ENCODE peak calls at places on chromosome 21, in ten cellular contexts. G is K562, T is tibial artery, U is transverse colon, B is mucosa of descending colon, R is GM23248, D is adrenal gland, N is cardiac muscle cell, Z is lower lobe of right lung, I is colonic mucosa. X is an unnamed sample. For H3K9me3 and H3K36me3, the result is how much of the 10 kb centered on the place peaks cover.

GRCh38 chr21:38355992-38356781 is 99.4 kb downstream of the KCNJ15 start:
- DNase-seq in U (peak), N (peak), T (peak), I (peak), R (peak), Z (peak), D (peak), G (peak), B (peak), X (peak)

GRCh38 chr21:31813873-31814272 is 58.9 kb upstream of the HUNK start:
- DNase-seq in R (no peak), B (no peak), D (no peak), G (peak), N (no peak), U (no peak), I (no peak), T (no peak), Z (no peak), X (no peak)

GRCh38 chr21:30689822-30690221 is 28.8 kb downstream of the KRTAP21-3 start:
- DNase-seq in T (no peak), U (no peak), D (no peak), I (no peak), Z (no peak), R (no peak), G (no peak), B (no peak), N (no peak), X (no peak)

GRCh38 chr21:24224411-24224810 is 1382.9 kb downstream of the MRPL39 start:
- DNase-seq in G (no peak), R (no peak), Z (no peak), N (no peak), T (no peak), I (no peak), D (no peak), U (no peak), B (no peak), X (no peak)

GRCh38 chr21:40732243-40732642 is 114.7 kb downstream of the DSCAM start:
- DNase-seq in G (no peak), B (no peak), I (no peak), U (no peak), T (no peak), Z (no peak), N (no peak), R (no peak), D (no peak), X (no peak)

GRCh38 chr21:34845521-34846213 is 176.9 kb downstream of the CLIC6 start:
- DNase-seq in R (peak), B (peak), D (no peak), N (peak), G (no peak), I (peak), Z (peak), U (peak), T (no peak), X (peak)

GRCh38 chr21:37564924-37565529 is 198.5 kb downstream of the DYRK1A start:
- DNase-seq in U (no peak), R (peak), T (no peak), B (no peak), Z (no peak), N (no peak), I (no peak), D (peak), G (no peak), X (no peak)

GRCh38 chr21:40990366-40990765 is 143.4 kb upstream of the DSCAM start:
- DNase-seq in Z (no peak), R (no peak), N (no peak), D (no peak), G (no peak), I (no peak), B (no peak), T (no peak), U (no peak), X (no peak)

GRCh38 chr21:15289896-15290841 is 225.4 kb upstream of the NRIP1 start:
- DNase-seq in N (no peak), I (peak), B (peak), U (peak), G (peak), Z (peak), T (no peak), R (peak), D (no peak), X (peak)

GRCh38 chr21:15449556-15449955 is 280.2 kb upstream of the USP25 start:
- DNase-seq in R (no peak), B (no peak), Z (no peak), D (no peak), G (no peak), N (no peak), I (no peak), T (no peak), U (no peak), X (no peak)

GRCh38 chr21:35423694-35424093 is 374.6 kb upstream of the RUNX1 start:
- DNase-seq in B (no peak), D (no peak), R (peak), T (no peak), U (no peak), G (no peak), I (no peak), Z (no peak), N (peak), X (no peak)

GRCh38 chr21:29299046-29299905 is 554 bp downstream of the BACH1 start:
- DNase-seq in T (peak), Z (peak), G (peak), B (peak), U (peak), R (peak), N (peak), I (peak), D (peak), X (peak)

GRCh38 chr21:27104749-27105439 is 138.0 kb upstream of the ADAMTS5 start:
- DNase-seq in G (no peak), R (peak), T (no peak), U (no peak), N (peak), D (no peak), I (no peak), Z (no peak), B (no peak), X (no peak)

GRCh38 chr21:29407571-29407970 is 108.8 kb downstream of the BACH1 start:
- DNase-seq in T (no peak), I (no peak), G (no peak), D (no peak), R (no peak), U (no peak), Z (no peak), B (no peak), N (no peak), X (no peak)

GRCh38 chr21:37571442-37571841 is 204.9 kb downstream of the DYRK1A start:
- DNase-seq in B (no peak), D (no peak), T (no peak), U (no peak), R (no peak), Z (no peak), G (no peak), I (no peak), N (no peak), X (no peak)

GRCh38 chr21:39444406-39445145 is 1.0 kb downstream of the LCA5L start:
- DNase-seq in G (no peak), Z (no peak), I (no peak), T (no peak), R (peak), D (peak), U (no peak), B (no peak), N (peak), X (no peak)

GRCh38 chr21:37788503-37788902 is 127.8 kb downstream of the KCNJ6 start:
- DNase-seq in I (no peak), U (no peak), D (no peak), G (no peak), N (no peak), Z (no peak), R (no peak), T (no peak), B (no peak), X (no peak)

GRCh38 chr21:41411449-41412089 is 14.5 kb upstream of the MX1 start:
- DNase-seq in I (peak), R (no peak), G (no peak), N (peak), T (no peak), D (peak), Z (peak), U (peak), B (peak), X (peak)

GRCh38 chr21:38244885-38245869 is 11.6 kb upstream of the KCNJ15 start:
- DNase-seq in B (no peak), G (no peak), N (peak), R (peak), D (no peak), U (no peak), Z (no peak), T (no peak), I (no peak), X (no peak)

GRCh38 chr21:36839123-36839522 is 127.3 kb downstream of the HLCS start:
- DNase-seq in T (no peak), D (no peak), U (no peak), R (peak), I (no peak), Z (no peak), N (no peak), G (no peak), B (no peak), X (no peak)

GRCh38 chr21:35138665-35139381 is 89.7 kb upstream of the RUNX1 start:
- DNase-seq in Z (no peak), B (no peak), T (no peak), U (no peak), D (no peak), R (peak), N (peak), I (no peak), G (peak), X (no peak)

GRCh38 chr21:33894736-33895288 is 20.8 kb downstream of the ATP5PO start:
- DNase-seq in G (peak), T (peak), R (peak), I (peak), D (peak), N (peak), U (peak), B (peak), Z (peak), X (peak)

GRCh38 chr21:36695671-36696389 is 3.1 kb upstream of the SIM2 start:
- DNase-seq in U (no peak), G (no peak), N (no peak), Z (no peak), B (no peak), D (no peak), R (no peak), T (no peak), I (no peak), X (peak)

GRCh38 chr21:32716486-32716885 is 11.3 kb downstream of the SYNJ1 start:
- DNase-seq in B (no peak), R (no peak), T (no peak), U (no peak), I (no peak), Z (no peak), G (no peak), N (no peak), D (no peak), X (no peak)

GRCh38 chr21:38794978-38795377 is 10.8 kb upstream of the ETS2 start:
- DNase-seq in D (no peak), R (no peak), N (no peak), Z (no peak), G (no peak), I (no peak), B (peak), T (no peak), U (no peak), X (no peak)

GRCh38 chr21:32562426-32562825 is 22.9 kb downstream of the TCP10L start:
- DNase-seq in D (peak), N (peak), U (peak), T (peak), I (no peak), G (no peak), Z (no peak), R (peak), B (no peak), X (no peak)

GRCh38 chr21:35855463-35855862 is 204.9 kb downstream of the SETD4 start:
- DNase-seq in B (no peak), N (no peak), U (no peak), Z (no peak), D (no peak), I (no peak), G (no peak), R (no peak), T (no peak), X (no peak)

GRCh38 chr21:26784974-26785373 is 60.2 kb downstream of the ADAMTS1 start:
- DNase-seq in Z (no peak), U (no peak), R (no peak), G (no peak), I (no peak), B (no peak), D (peak), N (no peak), T (peak), X (no peak)

DNA sequence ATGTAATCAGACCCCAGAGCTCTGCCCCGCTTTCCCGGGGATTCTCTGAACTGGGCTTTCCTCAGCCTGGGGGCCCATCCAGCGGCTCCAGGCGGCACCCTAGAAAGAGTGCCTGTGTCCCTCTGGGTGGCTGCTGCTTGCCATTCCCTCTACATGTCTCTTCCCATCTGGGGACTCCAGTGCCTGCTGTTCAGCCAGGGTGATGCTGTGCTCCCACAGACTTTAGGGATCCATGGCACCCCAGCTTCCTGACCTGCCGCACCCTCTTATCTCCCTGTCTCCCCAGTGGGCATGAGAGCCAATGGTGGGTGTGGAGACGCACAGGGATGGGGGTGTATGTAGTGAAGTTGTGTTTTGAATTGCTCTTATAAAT is 16.2 kb downstream of the TRAPPC10 start:
- DNase-seq in Z (no peak), B (no peak), R (no peak), I (no peak), U (no peak), T (no peak), D (no peak), N (no peak), G (no peak), X (no peak)
- H3K9me3 ChIP-seq in Z (under half), B (under half), R (under half), I (under half), U (under half), T (under half), D (under half), N (under half), G (under half), X (under half)

GRCh38 chr21:42566524-42567180 is 53.0 kb downstream of the SLC37A1 start:
- DNase-seq in G (no peak), N (no peak), I (no peak), R (no peak), D (peak), B (peak), Z (peak), T (peak), U (peak), X (peak)
- H3K36me3 ChIP-seq in G (under half), N (under half), I (under half), R (under half), D (half or more), B (under half), Z (half or more), T (half or more), U (under half), X (under half)

GRCh38 chr21:25508364-25508763 is 98.9 kb downstream of the MRPL39 start:
- DNase-seq in N (no peak), R (no peak), Z (no peak), T (no peak), I (no peak), D (no peak), U (no peak), B (no peak), G (no peak), X (no peak)
- H3K9me3 ChIP-seq in N (under half), R (under half), Z (under half), T (under half), I (under half), D (under half), U (under half), B (under half), G (under half), X (under half)

GRCh38 chr21:46063227-46063626 is 34.7 kb upstream of the COL6A2 start:
- DNase-seq in B (no peak), R (peak), N (no peak), T (no peak), Z (no peak), I (no peak), D (peak), G (peak), U (no peak), X (no peak)

GRCh38 chr21:46065993-46066842 is 31.7 kb upstream of the COL6A2 start:
- DNase-seq in I (no peak), R (peak), T (peak), D (peak), G (no peak), N (no peak), Z (peak), B (peak), U (no peak), X (no peak)

GRCh38 chr21:46065215-46065992 is 32.5 kb upstream of the COL6A2 start:
- DNase-seq in T (peak), N (peak), U (peak), D (no peak), B (peak), I (no peak), Z (peak), R (peak), G (no peak), X (peak)

GRCh38 chr21:46063734-46064680 is 33.9 kb upstream of the COL6A2 start:
- DNase-seq in Z (peak), B (no peak), N (no peak), T (no peak), U (no peak), G (no peak), I (no peak), R (no peak), D (peak), X (peak)

DNA sequence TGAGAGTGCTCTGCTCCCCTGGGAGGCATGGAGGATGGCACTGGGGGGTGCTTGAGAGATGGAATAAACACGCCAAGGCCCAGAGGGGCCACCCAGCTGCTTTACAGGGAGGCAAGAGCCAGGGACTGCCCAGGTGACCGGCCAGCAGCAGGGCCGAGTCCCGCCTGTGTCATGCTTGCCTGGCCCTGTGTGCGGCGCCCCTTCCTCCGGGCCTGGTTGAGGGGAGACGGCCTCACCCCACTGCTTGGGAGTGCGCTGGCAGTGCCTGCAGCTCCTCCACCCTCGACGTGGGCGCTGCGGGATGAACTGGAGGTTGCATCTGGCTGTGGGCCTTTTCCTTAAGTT is 33.1 kb upstream of the COL6A2 start:
- DNase-seq in D (peak), U (no peak), G (no peak), B (peak), I (no peak), Z (peak), T (no peak), N (no peak), R (no peak), X (peak)
- H3K36me3 ChIP-seq in D (under half), U (under half), G (under half), B (under half), I (under half), Z (under half), T (under half), N (under half), R (under half), X (under half)

DNA sequence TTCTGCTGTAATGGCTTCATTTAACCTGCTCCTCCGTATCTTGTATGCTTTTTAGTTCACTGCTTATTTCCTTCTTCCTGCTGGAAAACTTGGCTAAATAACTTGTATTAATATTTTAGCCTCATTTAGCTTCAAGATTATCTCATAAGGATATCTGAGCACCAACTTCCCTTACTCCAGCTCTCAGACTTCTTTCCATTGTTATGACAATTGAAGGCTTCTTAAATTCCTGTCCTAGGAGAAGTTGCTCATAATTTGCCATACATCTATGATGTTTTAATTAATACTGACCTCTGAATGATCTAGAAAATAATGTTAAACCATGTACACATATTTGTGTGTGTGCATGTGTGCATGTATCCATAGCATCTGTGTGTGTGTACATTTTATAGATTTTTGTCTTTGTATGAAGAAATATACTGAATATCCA is 1524.4 kb upstream of the TPTE start:
- DNase-seq in D (no peak), G (no peak), I (no peak), R (no peak), N (no peak), Z (no peak), T (no peak), B (no peak), U (no peak), X (no peak)
- H3K9me3 ChIP-seq in D (under half), G (under half), I (under half), R (under half), N (under half), Z (under half), T (under half), B (half or more), U (under half), X (under half)

DNA sequence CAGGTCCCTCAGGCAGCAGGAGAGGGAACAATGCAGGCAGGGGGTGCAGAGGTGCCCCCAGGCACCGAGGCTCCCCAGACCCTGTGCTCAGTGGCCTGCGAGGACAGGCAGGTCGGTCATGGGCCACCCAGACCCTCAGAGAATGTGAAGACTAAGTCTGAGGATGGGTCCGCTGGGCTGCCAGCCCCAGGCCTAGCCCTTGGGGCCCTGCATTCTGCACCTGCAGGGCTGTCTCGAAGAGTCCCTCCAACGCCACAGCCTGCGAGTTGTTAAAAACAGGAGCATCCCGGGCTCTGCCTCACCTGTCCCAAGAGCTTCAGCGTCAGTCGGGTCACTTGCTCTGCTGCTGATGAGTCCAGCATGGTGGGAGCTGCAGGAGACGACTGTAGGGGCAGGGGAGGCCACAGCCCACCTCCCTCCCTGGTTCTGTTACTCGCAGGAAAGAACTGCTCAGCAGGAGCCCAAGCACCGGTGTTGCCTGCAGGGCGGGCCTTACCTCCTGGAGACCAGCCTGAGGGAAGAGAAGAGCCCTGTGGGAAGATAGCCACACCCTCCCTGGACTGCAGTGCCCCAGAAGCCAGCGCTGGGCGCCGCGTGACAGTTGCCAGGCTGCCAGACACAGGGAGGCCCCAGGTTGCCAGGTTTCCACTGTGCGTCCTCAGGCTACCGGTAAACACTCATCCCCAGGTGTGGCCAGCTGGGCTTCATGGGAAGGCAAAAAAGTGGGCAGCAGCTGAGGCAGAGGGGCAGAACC is 5.8 kb downstream of the C21orf58 start:
- DNase-seq in I (peak), D (peak), T (no peak), U (peak), B (peak), G (no peak), R (no peak), N (no peak), Z (no peak), X (no peak)
- H3K36me3 ChIP-seq in I (under half), D (under half), T (under half), U (under half), B (under half), G (half or more), R (under half), N (under half), Z (under half), X (under half)

GRCh38 chr21:28144089-28144488 is 848.6 kb downstream of the LTN1 start:
- DNase-seq in U (no peak), R (no peak), Z (no peak), G (no peak), N (no peak), B (no peak), T (no peak), D (no peak), I (no peak), X (no peak)
- H3K9me3 ChIP-seq in U (under half), R (under half), Z (under half), G (under half), N (under half), B (under half), T (under half), D (under half), I (under half), X (under half)

X was measured in upper lobe of right lung.